ENCODE peak calls at places on chromosomes 6 and 20, in six cellular contexts. One of them, this sample, is unnamed.

GRCh38 chr6:47308674-47309325 is 905 bp downstream of the TNFRSF21 start:
- DNase-seq in A549: peak
- DNase-seq in neural progenitor cell: peak
- DNase-seq in pancreas: peak
- DNase-seq in glomerular endothelial cell: no peak
- DNase-seq in NCI-H2081: peak
- DNase-seq in this sample: no peak

GRCh38 chr6:69914015-69914485 is 47.7 kb downstream of the COL19A1 start:
- DNase-seq in glomerular endothelial cell: no peak
- DNase-seq in neural progenitor cell: peak
- DNase-seq in pancreas: no peak
- DNase-seq in NCI-H2081: peak
- DNase-seq in A549: no peak
- DNase-seq in this sample: no peak

GRCh38 chr6:30915591-30915946 is 1.5 kb downstream of the VARS2 start:
- DNase-seq in neural progenitor cell: peak
- DNase-seq in glomerular endothelial cell: peak
- DNase-seq in pancreas: peak
- DNase-seq in A549: peak
- DNase-seq in NCI-H2081: peak
- DNase-seq in this sample: no peak

GRCh38 chr20:39936401-39936800 is 752.6 kb downstream of the MAFB start:
- DNase-seq in A549: no peak
- DNase-seq in neural progenitor cell: no peak
- DNase-seq in glomerular endothelial cell: no peak
- DNase-seq in NCI-H2081: no peak
- DNase-seq in pancreas: no peak
- DNase-seq in this sample: no peak

GRCh38 chr6:169372616-169373015 is 119.0 kb upstream of the THBS2 start:
- DNase-seq in pancreas: no peak
- DNase-seq in glomerular endothelial cell: no peak
- DNase-seq in A549: no peak
- DNase-seq in neural progenitor cell: no peak
- DNase-seq in NCI-H2081: no peak
- DNase-seq in this sample: no peak

GRCh38 chr6:168370310-168370991 is 50.9 kb upstream of the DACT2 start:
- DNase-seq in neural progenitor cell: peak
- DNase-seq in NCI-H2081: peak
- DNase-seq in A549: peak
- DNase-seq in pancreas: peak
- DNase-seq in glomerular endothelial cell: no peak
- DNase-seq in this sample: peak

GRCh38 chr6:137389150-137389664 is 105.0 kb downstream of the OLIG3 start:
- DNase-seq in glomerular endothelial cell: no peak
- DNase-seq in A549: no peak
- DNase-seq in NCI-H2081: no peak
- DNase-seq in pancreas: no peak
- DNase-seq in neural progenitor cell: no peak
- DNase-seq in this sample: peak

GRCh38 chr20:47669157-47669425 is 116.2 kb downstream of the SULF2 start:
- DNase-seq in glomerular endothelial cell: no peak
- DNase-seq in A549: no peak
- DNase-seq in NCI-H2081: no peak
- DNase-seq in neural progenitor cell: no peak
- DNase-seq in pancreas: no peak
- DNase-seq in this sample: peak

GRCh38 chr6:27814665-27815424 is 97.4 kb downstream of the OR2B2 start:
- DNase-seq in glomerular endothelial cell: peak
- DNase-seq in pancreas: peak
- DNase-seq in NCI-H2081: peak
- DNase-seq in A549: peak
- DNase-seq in neural progenitor cell: peak
- DNase-seq in this sample: peak

GRCh38 chr6:25175656-25176055 is 103.5 kb upstream of the CARMIL1 start:
- DNase-seq in glomerular endothelial cell: no peak
- DNase-seq in NCI-H2081: peak
- DNase-seq in pancreas: no peak
- DNase-seq in neural progenitor cell: no peak
- DNase-seq in A549: peak
- DNase-seq in this sample: no peak

GRCh38 chr6:46903175-46903574 is 18.6 kb downstream of the ADGRF5 start:
- DNase-seq in glomerular endothelial cell: no peak
- DNase-seq in NCI-H2081: no peak
- DNase-seq in pancreas: peak
- DNase-seq in neural progenitor cell: no peak
- DNase-seq in A549: no peak
- DNase-seq in this sample: no peak

GRCh38 chr6:170201361-170201760 is 89.5 kb downstream of the DLL1 start:
- DNase-seq in A549: no peak
- DNase-seq in pancreas: no peak
- DNase-seq in NCI-H2081: no peak
- DNase-seq in neural progenitor cell: no peak
- DNase-seq in glomerular endothelial cell: no peak
- DNase-seq in this sample: no peak

GRCh38 chr6:2800552-2801316 is 35.5 kb downstream of the WRNIP1 start:
- DNase-seq in neural progenitor cell: no peak
- DNase-seq in pancreas: no peak
- DNase-seq in A549: no peak
- DNase-seq in NCI-H2081: no peak
- DNase-seq in glomerular endothelial cell: no peak
- DNase-seq in this sample: no peak

GRCh38 chr6:53347250-53347920 is 1.4 kb downstream of the ELOVL5 start:
- DNase-seq in A549: no peak
- DNase-seq in pancreas: peak
- DNase-seq in neural progenitor cell: no peak
- DNase-seq in glomerular endothelial cell: no peak
- DNase-seq in NCI-H2081: peak
- DNase-seq in this sample: no peak

GRCh38 chr6:88780714-88781389 is 182.6 kb downstream of the RNGTT start:
- DNase-seq in glomerular endothelial cell: peak
- DNase-seq in A549: peak
- DNase-seq in pancreas: peak
- DNase-seq in neural progenitor cell: peak
- DNase-seq in NCI-H2081: peak
- DNase-seq in this sample: peak

GRCh38 chr6:3612341-3613041 is 139.0 kb downstream of the PXDC1 start:
- DNase-seq in neural progenitor cell: no peak
- DNase-seq in NCI-H2081: peak
- DNase-seq in glomerular endothelial cell: no peak
- DNase-seq in A549: peak
- DNase-seq in pancreas: peak
- DNase-seq in this sample: no peak

GRCh38 chr6:30441171-30441570 is 48.1 kb upstream of the HLA-E start:
- DNase-seq in glomerular endothelial cell: no peak
- DNase-seq in neural progenitor cell: no peak
- DNase-seq in pancreas: no peak
- DNase-seq in NCI-H2081: no peak
- DNase-seq in A549: no peak
- DNase-seq in this sample: no peak

GRCh38 chr6:132598473-132598872 is 8.9 kb upstream of the TAAR5 start:
- DNase-seq in neural progenitor cell: peak
- DNase-seq in A549: peak
- DNase-seq in NCI-H2081: peak
- DNase-seq in glomerular endothelial cell: no peak
- DNase-seq in pancreas: no peak
- DNase-seq in this sample: no peak

GRCh38 chr6:99905209-99906106 is 88.6 kb downstream of the MCHR2 start:
- DNase-seq in NCI-H2081: peak
- DNase-seq in A549: peak
- DNase-seq in glomerular endothelial cell: peak
- DNase-seq in neural progenitor cell: peak
- DNase-seq in pancreas: peak
- DNase-seq in this sample: no peak

GRCh38 chr6:127949251-127949650 is 48.4 kb upstream of the THEMIS start:
- DNase-seq in NCI-H2081: no peak
- DNase-seq in glomerular endothelial cell: no peak
- DNase-seq in neural progenitor cell: no peak
- DNase-seq in A549: no peak
- DNase-seq in pancreas: no peak
- DNase-seq in this sample: no peak

GRCh38 chr20:10357974-10358373 is 76.0 kb downstream of the MKKS start:
- DNase-seq in A549: peak
- DNase-seq in neural progenitor cell: peak
- DNase-seq in glomerular endothelial cell: no peak
- DNase-seq in pancreas: no peak
- DNase-seq in NCI-H2081: no peak
- DNase-seq in this sample: no peak

GRCh38 chr6:170152989-170153388 is 137.9 kb downstream of the DLL1 start:
- DNase-seq in NCI-H2081: peak
- DNase-seq in A549: no peak
- DNase-seq in neural progenitor cell: peak
- DNase-seq in pancreas: peak
- DNase-seq in glomerular endothelial cell: no peak
- DNase-seq in this sample: peak

GRCh38 chr6:122770835-122771601 is 8.5 kb upstream of the FABP7 start:
- DNase-seq in neural progenitor cell: peak
- DNase-seq in pancreas: peak
- DNase-seq in glomerular endothelial cell: no peak
- DNase-seq in NCI-H2081: peak
- DNase-seq in A549: no peak
- DNase-seq in this sample: no peak

GRCh38 chr20:53654932-53655674 is 61.5 kb upstream of the ZNF217 start:
- DNase-seq in glomerular endothelial cell: no peak
- DNase-seq in A549: peak
- DNase-seq in NCI-H2081: no peak
- DNase-seq in neural progenitor cell: no peak
- DNase-seq in pancreas: no peak
- DNase-seq in this sample: no peak

GRCh38 chr20:7152071-7152470 is 384.6 kb downstream of the BMP2 start:
- DNase-seq in neural progenitor cell: no peak
- DNase-seq in A549: no peak
- DNase-seq in NCI-H2081: no peak
- DNase-seq in glomerular endothelial cell: no peak
- DNase-seq in pancreas: no peak
- DNase-seq in this sample: no peak

GRCh38 chr20:58636983-58637421 is 14.1 kb upstream of the STX16 start:
- DNase-seq in NCI-H2081: no peak
- DNase-seq in pancreas: no peak
- DNase-seq in A549: no peak
- DNase-seq in neural progenitor cell: peak
- DNase-seq in glomerular endothelial cell: no peak
- DNase-seq in this sample: no peak

GRCh38 chr6:66189915-66190314 is 482.9 kb upstream of the EYS start:
- DNase-seq in glomerular endothelial cell: no peak
- DNase-seq in neural progenitor cell: no peak
- DNase-seq in A549: no peak
- DNase-seq in pancreas: no peak
- DNase-seq in NCI-H2081: no peak
- DNase-seq in this sample: no peak

GRCh38 chr6:119077643-119078448 is 618 bp downstream of the FAM184A start:
- DNase-seq in glomerular endothelial cell: no peak
- DNase-seq in A549: no peak
- DNase-seq in pancreas: peak
- DNase-seq in NCI-H2081: peak
- DNase-seq in neural progenitor cell: peak
- DNase-seq in this sample: no peak

GRCh38 chr20:62461157-62461556 is 14.6 kb downstream of the GATA5 start:
- DNase-seq in NCI-H2081: no peak
- DNase-seq in glomerular endothelial cell: no peak
- DNase-seq in neural progenitor cell: no peak
- DNase-seq in pancreas: no peak
- DNase-seq in A549: no peak
- DNase-seq in this sample: no peak

GRCh38 chr20:45163071-45163803 is 11.5 kb upstream of the PI3 start:
- DNase-seq in neural progenitor cell: no peak
- DNase-seq in NCI-H2081: no peak
- DNase-seq in A549: no peak
- DNase-seq in glomerular endothelial cell: no peak
- DNase-seq in pancreas: no peak
- DNase-seq in this sample: no peak

GRCh38 chr6:14059791-14060436 is 57.7 kb upstream of the CD83 start:
- DNase-seq in A549: peak
- DNase-seq in NCI-H2081: peak
- DNase-seq in glomerular endothelial cell: no peak
- DNase-seq in neural progenitor cell: no peak
- DNase-seq in pancreas: peak
- DNase-seq in this sample: no peak

GRCh38 chr6:160015778-160016684 is 47.1 kb downstream of the IGF2R start:
- DNase-seq in glomerular endothelial cell: no peak
- DNase-seq in NCI-H2081: no peak
- DNase-seq in neural progenitor cell: no peak
- DNase-seq in A549: no peak
- DNase-seq in pancreas: no peak
- DNase-seq in this sample: peak

GRCh38 chr6:96520039-96520850 is 1.4 kb upstream of the UFL1 start:
- DNase-seq in A549: peak
- DNase-seq in NCI-H2081: no peak
- DNase-seq in pancreas: peak
- DNase-seq in neural progenitor cell: no peak
- DNase-seq in glomerular endothelial cell: peak
- DNase-seq in this sample: no peak

GRCh38 chr6:33213166-33213988 is 5.1 kb downstream of the RING1 start:
- DNase-seq in NCI-H2081: no peak
- DNase-seq in A549: no peak
- DNase-seq in glomerular endothelial cell: no peak
- DNase-seq in pancreas: peak
- DNase-seq in neural progenitor cell: peak
- DNase-seq in this sample: no peak

GRCh38 chr6:11426571-11426970 is 111.0 kb upstream of the TMEM170B start:
- DNase-seq in NCI-H2081: no peak
- DNase-seq in glomerular endothelial cell: no peak
- DNase-seq in pancreas: no peak
- DNase-seq in neural progenitor cell: no peak
- DNase-seq in A549: no peak
- DNase-seq in this sample: no peak